ENCODE peak calls at places on chromosomes 12 and 14, in six cellular contexts. E, Y, F, O, T and I are unnamed samples.

GRCh38 chr14:105938055-105938863 is 411.9 kb downstream of the TMEM121 start:
- DNase-seq in E (no peak), Y (no peak), F (no peak), O (no peak), T (no peak), I (no peak)

GRCh38 chr14:79009286-79009685 is 839.1 kb downstream of the NRXN3 start:
- DNase-seq in E (no peak), Y (no peak), F (no peak), O (no peak), T (no peak), I (no peak)

GRCh38 chr12:109631236-109632150 is 57.9 kb downstream of the MVK start:
- DNase-seq in E (no peak), Y (no peak), F (no peak), O (no peak), T (no peak), I (no peak)

GRCh38 chr12:41302979-41303403 is 114.9 kb downstream of the PDZRN4 start:
- DNase-seq in E (no peak), Y (peak), F (no peak), O (no peak), T (peak), I (no peak)

GRCh38 chr14:101743701-101744100 is 17.8 kb upstream of the PPP2R5C start:
- DNase-seq in E (no peak), Y (no peak), F (no peak), O (no peak), T (no peak), I (no peak)

GRCh38 chr14:103607039-103607668 is 21.9 kb upstream of the KLC1 start:
- DNase-seq in E (peak), Y (peak), F (peak), O (no peak), T (peak), I (peak)

GRCh38 chr12:94240171-94240570 is 91.8 kb downstream of the PLXNC1 start:
- DNase-seq in E (no peak), Y (no peak), F (no peak), O (no peak), T (no peak), I (no peak)

GRCh38 chr14:51507556-51508511 is 143.9 kb upstream of the FRMD6 start:
- DNase-seq in E (no peak), Y (peak), F (peak), O (no peak), T (peak), I (no peak)

GRCh38 chr14:98210045-98210678 is 1061.8 kb downstream of the BCL11B start:
- DNase-seq in E (peak), Y (no peak), F (no peak), O (no peak), T (no peak), I (no peak)

GRCh38 chr14:55819610-55820304 is 239.8 kb downstream of the KTN1 start:
- DNase-seq in E (no peak), Y (no peak), F (no peak), O (no peak), T (no peak), I (no peak)

GRCh38 chr12:92466391-92467305 is 236.1 kb upstream of the PLEKHG7 start:
- DNase-seq in E (no peak), Y (no peak), F (peak), O (no peak), T (no peak), I (no peak)

GRCh38 chr14:102028733-102029132 is 58.1 kb downstream of the HSP90AA1 start:
- DNase-seq in E (no peak), Y (peak), F (peak), O (no peak), T (peak), I (no peak)

GRCh38 chr12:132249747-132250478 is 79.5 kb downstream of the GALNT9 start:
- DNase-seq in E (no peak), Y (no peak), F (no peak), O (no peak), T (no peak), I (no peak)

GRCh38 chr12:48996794-48997718 is 2.1 kb downstream of the DDN start:
- DNase-seq in E (peak), Y (no peak), F (peak), O (peak), T (no peak), I (peak)

GRCh38 chr12:6950401-6950801 is 755 bp upstream of the PTPN6 start:
- DNase-seq in E (peak), Y (no peak), F (no peak), O (no peak), T (no peak), I (no peak)

GRCh38 chr14:53055003-53055402 is 98.1 kb downstream of the DDHD1 start:
- DNase-seq in E (no peak), Y (peak), F (peak), O (peak), T (peak), I (peak)